ENCODE peak calls at places on chromosomes 3 and 15, in four cellular contexts. One of them, this sample, is unnamed.

GRCh38 chr15:85702321-85703230 is 92.1 kb downstream of the KLHL25 start:
- DNase-seq in K562: no peak
- DNase-seq in GM12878: no peak
- DNase-seq in HCT116: no peak
- DNase-seq in this sample: peak

GRCh38 chr3:62220616-62221015 is 152.7 kb downstream of the FEZF2 start:
- DNase-seq in K562: no peak
- DNase-seq in GM12878: no peak
- DNase-seq in HCT116: no peak
- DNase-seq in this sample: no peak

GRCh38 chr3:73192036-73192738 is 130.7 kb downstream of the EBLN2 start:
- DNase-seq in K562: peak
- DNase-seq in GM12878: no peak
- DNase-seq in HCT116: peak
- DNase-seq in this sample: no peak

GRCh38 chr15:26967719-26968269 is 3.2 kb upstream of the GABRG3 start:
- DNase-seq in K562: no peak
- DNase-seq in GM12878: no peak
- DNase-seq in HCT116: no peak
- DNase-seq in this sample: no peak

GRCh38 chr3:137105277-137105977 is 147.6 kb downstream of the IL20RB start:
- DNase-seq in K562: peak
- DNase-seq in GM12878: peak
- DNase-seq in HCT116: peak
- DNase-seq in this sample: peak

GRCh38 chr3:94137377-94137776 is 74.5 kb downstream of the NSUN3 start:
- DNase-seq in K562: no peak
- DNase-seq in GM12878: no peak
- DNase-seq in HCT116: no peak
- DNase-seq in this sample: no peak

GRCh38 chr3:171116802-171117395 is 90.4 kb upstream of the SLC2A2 start:
- DNase-seq in K562: no peak
- DNase-seq in GM12878: no peak
- DNase-seq in HCT116: no peak
- DNase-seq in this sample: no peak

GRCh38 chr15:57696146-57696545 is 10.4 kb upstream of the POLR2M start:
- DNase-seq in K562: no peak
- DNase-seq in GM12878: no peak
- DNase-seq in HCT116: no peak
- DNase-seq in this sample: no peak

GRCh38 chr15:43253431-43254403 is 13.0 kb downstream of the TGM5 start:
- DNase-seq in K562: no peak
- DNase-seq in GM12878: peak
- DNase-seq in HCT116: no peak
- DNase-seq in this sample: peak

GRCh38 chr3:39990532-39990931 is 181.1 kb downstream of the MYRIP start:
- DNase-seq in K562: peak
- DNase-seq in GM12878: peak
- DNase-seq in HCT116: peak
- DNase-seq in this sample: peak

GRCh38 chr15:47505712-47506542 is 211.4 kb upstream of the SEMA6D start:
- DNase-seq in K562: no peak
- DNase-seq in GM12878: no peak
- DNase-seq in HCT116: no peak
- DNase-seq in this sample: peak

GRCh38 chr15:99121207-99121606 is 16.3 kb downstream of the SYNM start:
- DNase-seq in K562: no peak
- DNase-seq in GM12878: no peak
- DNase-seq in HCT116: no peak
- DNase-seq in this sample: no peak

GRCh38 chr15:33111051-33111451 is 83.5 kb downstream of the FMN1 start:
- DNase-seq in K562: no peak
- DNase-seq in GM12878: no peak
- DNase-seq in HCT116: no peak
- DNase-seq in this sample: peak

GRCh38 chr3:71114610-71115009 is 468.9 kb downstream of the FOXP1 start:
- DNase-seq in K562: no peak
- DNase-seq in GM12878: no peak
- DNase-seq in HCT116: no peak
- DNase-seq in this sample: no peak

GRCh38 chr3:12692444-12692843 is 28.5 kb upstream of the RAF1 start:
- DNase-seq in K562: no peak
- DNase-seq in GM12878: no peak
- DNase-seq in HCT116: no peak
- DNase-seq in this sample: no peak

GRCh38 chr3:12588039-12588673 is 31.3 kb downstream of the MKRN2 start:
- DNase-seq in K562: no peak
- DNase-seq in GM12878: no peak
- DNase-seq in HCT116: no peak
- DNase-seq in this sample: peak

GRCh38 chr3:144148356-144148755 is 176.7 kb downstream of the DIPK2A start:
- DNase-seq in K562: no peak
- DNase-seq in GM12878: no peak
- DNase-seq in HCT116: no peak
- DNase-seq in this sample: no peak

GRCh38 chr15:57567909-57568308 is 23.8 kb upstream of the MYZAP start:
- DNase-seq in K562: no peak
- DNase-seq in GM12878: no peak
- DNase-seq in HCT116: no peak
- DNase-seq in this sample: no peak

GRCh38 chr15:64187396-64188191 is 24.8 kb upstream of the PPIB start:
- DNase-seq in K562: no peak
- DNase-seq in GM12878: no peak
- DNase-seq in HCT116: no peak
- DNase-seq in this sample: no peak

GRCh38 chr15:56832125-56832524 is 86.3 kb upstream of the TCF12 start:
- DNase-seq in K562: no peak
- DNase-seq in GM12878: no peak
- DNase-seq in HCT116: no peak
- DNase-seq in this sample: no peak

GRCh38 chr15:77376770-77377169 is 43.1 kb downstream of the PEAK1 start:
- DNase-seq in K562: no peak
- DNase-seq in GM12878: no peak
- DNase-seq in HCT116: no peak
- DNase-seq in this sample: no peak

GRCh38 chr3:146071636-146072035 is 89.3 kb downstream of the PLOD2 start:
- DNase-seq in K562: no peak
- DNase-seq in GM12878: no peak
- DNase-seq in HCT116: no peak
- DNase-seq in this sample: no peak

GRCh38 chr3:41102053-41102556 is 97.2 kb upstream of the CTNNB1 start:
- DNase-seq in K562: no peak
- DNase-seq in GM12878: no peak
- DNase-seq in HCT116: no peak
- DNase-seq in this sample: no peak

GRCh38 chr3:38957296-38957695 is 94.4 kb downstream of the SCN11A start:
- DNase-seq in K562: no peak
- DNase-seq in GM12878: no peak
- DNase-seq in HCT116: no peak
- DNase-seq in this sample: no peak

GRCh38 chr15:88288661-88289060 is 32.1 kb upstream of the NTRK3 start:
- DNase-seq in K562: no peak
- DNase-seq in GM12878: no peak
- DNase-seq in HCT116: no peak
- DNase-seq in this sample: no peak
- TF ChIP-seq CEBPB in K562: no peak
- TF ChIP-seq CEBPB in GM12878: no peak
- TF ChIP-seq CEBPB in HCT116: no peak
- TF ChIP-seq CEBPB in this sample: no peak

GRCh38 chr3:143084856-143085731 is 34.5 kb upstream of the CHST2 start:
- DNase-seq in K562: peak
- DNase-seq in GM12878: peak
- DNase-seq in HCT116: no peak
- DNase-seq in this sample: peak
- TF ChIP-seq CEBPB in K562: peak
- TF ChIP-seq CEBPB in GM12878: no peak
- TF ChIP-seq CEBPB in HCT116: no peak
- TF ChIP-seq CEBPB in this sample: no peak

GRCh38 chr15:74041777-74042435 is 40.4 kb downstream of the GOLGA6A start:
- DNase-seq in K562: peak
- DNase-seq in GM12878: no peak
- DNase-seq in HCT116: no peak
- DNase-seq in this sample: no peak
- TF ChIP-seq CEBPB in K562: no peak
- TF ChIP-seq CEBPB in GM12878: no peak
- TF ChIP-seq CEBPB in HCT116: no peak
- TF ChIP-seq CEBPB in this sample: no peak

GRCh38 chr3:59127071-59127470 is 77.2 kb upstream of the CFAP20DC start:
- DNase-seq in K562: no peak
- DNase-seq in GM12878: no peak
- DNase-seq in HCT116: no peak
- DNase-seq in this sample: peak

GRCh38 chr3:59126436-59126835 is 76.6 kb upstream of the CFAP20DC start:
- DNase-seq in K562: no peak
- DNase-seq in GM12878: no peak
- DNase-seq in HCT116: no peak
- DNase-seq in this sample: no peak

GRCh38 chr3:59131016-59131771 is 81.4 kb upstream of the CFAP20DC start:
- DNase-seq in K562: no peak
- DNase-seq in GM12878: no peak
- DNase-seq in HCT116: no peak
- DNase-seq in this sample: no peak

GRCh38 chr3:59133350-59133749 is 83.5 kb upstream of the CFAP20DC start:
- DNase-seq in K562: no peak
- DNase-seq in GM12878: no peak
- DNase-seq in HCT116: no peak
- DNase-seq in this sample: peak

DNA sequence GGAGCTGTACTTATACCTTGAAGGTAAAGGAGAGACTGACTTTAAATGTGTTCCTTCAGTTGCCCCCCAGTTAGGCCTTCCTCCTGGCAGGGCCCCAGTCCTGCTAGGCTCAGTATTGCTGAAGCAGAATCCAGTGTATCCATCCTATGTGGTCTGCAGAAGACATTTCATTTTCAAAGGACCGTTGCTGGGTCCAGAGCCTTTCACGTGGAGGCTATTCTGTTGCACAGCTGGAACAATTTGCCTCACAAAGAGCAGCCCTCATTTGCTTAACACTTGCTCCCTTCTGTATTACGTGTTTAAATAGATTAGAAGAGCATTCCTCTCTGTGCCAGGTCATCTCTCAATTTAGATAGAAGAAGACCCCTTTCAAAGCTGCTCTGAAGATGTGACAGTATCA is 78.9 kb upstream of the CFAP20DC start:
- DNase-seq in K562: no peak
- DNase-seq in GM12878: no peak
- DNase-seq in HCT116: no peak
- DNase-seq in this sample: no peak
- TF ChIP-seq CEBPB in K562: no peak
- TF ChIP-seq CEBPB in GM12878: no peak
- TF ChIP-seq CEBPB in HCT116: no peak
- TF ChIP-seq CEBPB in this sample: no peak

GRCh38 chr3:194133661-194134230 is 2.2 kb upstream of the HES1 start:
- DNase-seq in K562: peak
- DNase-seq in GM12878: no peak
- DNase-seq in HCT116: no peak
- DNase-seq in this sample: peak

GRCh38 chr3:194134757-194135515 is 1.0 kb upstream of the HES1 start:
- DNase-seq in K562: peak
- DNase-seq in GM12878: peak
- DNase-seq in HCT116: peak
- DNase-seq in this sample: peak

GRCh38 chr3:194135516-194135805 is 487 bp upstream of the HES1 start:
- DNase-seq in K562: no peak
- DNase-seq in GM12878: no peak
- DNase-seq in HCT116: no peak
- DNase-seq in this sample: no peak

GRCh38 chr3:194132465-194133358 is 3.2 kb upstream of the HES1 start:
- DNase-seq in K562: no peak
- DNase-seq in GM12878: no peak
- DNase-seq in HCT116: no peak
- DNase-seq in this sample: no peak

GRCh38 chr3:194134231-194134756 is 1.7 kb upstream of the HES1 start:
- DNase-seq in K562: peak
- DNase-seq in GM12878: no peak
- DNase-seq in HCT116: no peak
- DNase-seq in this sample: no peak
- TF ChIP-seq CEBPB in K562: no peak
- TF ChIP-seq CEBPB in GM12878: no peak
- TF ChIP-seq CEBPB in HCT116: no peak
- TF ChIP-seq CEBPB in this sample: no peak

GRCh38 chr3:55175423-55175822 is 247.6 kb upstream of the LRTM1 start:
- DNase-seq in K562: no peak
- DNase-seq in GM12878: no peak
- DNase-seq in HCT116: no peak
- DNase-seq in this sample: no peak
- TF ChIP-seq CEBPB in K562: no peak
- TF ChIP-seq CEBPB in GM12878: no peak
- TF ChIP-seq CEBPB in HCT116: no peak
- TF ChIP-seq CEBPB in this sample: no peak

DNA sequence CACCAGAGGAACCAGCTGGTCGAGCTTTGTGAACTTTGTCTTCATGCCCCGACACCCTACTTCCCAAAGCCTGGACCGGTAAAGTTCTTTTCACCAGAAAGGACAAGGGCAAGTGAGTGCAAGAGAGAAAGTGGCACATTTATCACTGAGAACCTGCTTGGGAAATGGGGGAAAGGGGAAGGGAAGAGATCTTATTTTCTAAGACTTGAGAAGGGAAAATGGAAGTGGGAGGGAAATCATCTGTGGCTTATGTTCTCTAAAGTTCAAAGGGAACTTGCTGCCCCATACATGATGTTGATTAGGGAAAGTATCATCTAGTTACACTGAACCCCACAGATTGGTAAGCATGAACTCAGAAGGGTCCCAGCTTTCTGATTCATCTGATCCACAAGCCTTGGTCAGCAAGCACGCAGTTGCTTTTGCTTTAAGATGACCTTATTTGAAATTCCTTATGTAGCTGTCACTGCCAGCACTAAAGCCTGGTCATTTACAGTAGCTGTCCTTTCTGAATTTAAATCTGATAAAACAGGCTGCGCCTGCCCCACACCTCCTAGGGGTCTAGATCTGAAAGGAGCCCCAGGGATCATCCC is 199.4 kb upstream of the LPP start:
- DNase-seq in K562: no peak
- DNase-seq in GM12878: no peak
- DNase-seq in HCT116: no peak
- DNase-seq in this sample: peak
- TF ChIP-seq CEBPB in K562: no peak
- TF ChIP-seq CEBPB in GM12878: no peak
- TF ChIP-seq CEBPB in HCT116: no peak
- TF ChIP-seq CEBPB in this sample: no peak

GRCh38 chr3:19931767-19932188 is 2.2 kb downstream of the EFHB start:
- DNase-seq in K562: no peak
- DNase-seq in GM12878: no peak
- DNase-seq in HCT116: no peak
- DNase-seq in this sample: no peak
- TF ChIP-seq CEBPB in K562: no peak
- TF ChIP-seq CEBPB in GM12878: no peak
- TF ChIP-seq CEBPB in HCT116: no peak
- TF ChIP-seq CEBPB in this sample: no peak